ENCODE peak calls at places on chromosome 22, in eight cellular contexts. T, M, I, X, J, R, A and Z are unnamed samples.

GRCh38 chr22:27800250-27801131 is 1.1 kb downstream of the MN1 start:
- DNase-seq in T (no peak), M (peak), I (no peak), X (no peak), J (peak), R (no peak), A (no peak), Z (peak)

GRCh38 chr22:22076361-22076760 is 93.8 kb upstream of the TOP3B start:
- DNase-seq in T (no peak), M (no peak), I (peak), X (no peak), J (no peak), R (no peak), A (no peak), Z (peak)

GRCh38 chr22:48268771-48269552 is 1506.5 kb downstream of the TBC1D22A start:
- DNase-seq in T (no peak), M (no peak), I (peak), X (no peak), J (no peak), R (no peak), A (no peak), Z (peak)

GRCh38 chr22:37267661-37268413 is 14.5 kb upstream of the CYTH4 start:
- DNase-seq in T (no peak), M (no peak), I (no peak), X (no peak), J (no peak), R (no peak), A (no peak), Z (no peak)

GRCh38 chr22:42895541-42895981 is 38.5 kb upstream of the ARFGAP3 start:
- DNase-seq in T (no peak), M (no peak), I (no peak), X (no peak), J (no peak), R (no peak), A (no peak), Z (no peak)

GRCh38 chr22:23110190-23110921 is 31.4 kb downstream of the RSPH14 start:
- DNase-seq in T (no peak), M (no peak), I (peak), X (no peak), J (no peak), R (no peak), A (no peak), Z (no peak)

GRCh38 chr22:39839917-39840510 is 53.5 kb downstream of the ENTHD1 start:
- DNase-seq in T (peak), M (no peak), I (no peak), X (peak), J (no peak), R (no peak), A (peak), Z (no peak)

GRCh38 chr22:37489994-37490393 is 3.8 kb upstream of the MFNG start:
- DNase-seq in T (no peak), M (no peak), I (no peak), X (no peak), J (no peak), R (no peak), A (no peak), Z (no peak)

GRCh38 chr22:22894740-22895731 is 7.4 kb downstream of the IGLL5 start:
- DNase-seq in T (no peak), M (no peak), I (no peak), X (no peak), J (no peak), R (no peak), A (no peak), Z (no peak)

GRCh38 chr22:28799125-28799833 is 1.1 kb downstream of the XBP1 start:
- DNase-seq in T (no peak), M (no peak), I (peak), X (no peak), J (peak), R (no peak), A (no peak), Z (peak)

GRCh38 chr22:24529898-24530297 is 25.0 kb downstream of the GUCD1 start:
- DNase-seq in T (no peak), M (no peak), I (no peak), X (no peak), J (no peak), R (no peak), A (no peak), Z (no peak)

GRCh38 chr22:30816413-30816812 is 121.7 kb downstream of the OSBP2 start:
- DNase-seq in T (no peak), M (peak), I (no peak), X (no peak), J (no peak), R (no peak), A (no peak), Z (no peak)

GRCh38 chr22:40567106-40567505 is 69.4 kb downstream of the MRTFA start:
- DNase-seq in T (no peak), M (no peak), I (peak), X (no peak), J (no peak), R (no peak), A (no peak), Z (no peak)

GRCh38 chr22:42061041-42061440 is 9.6 kb downstream of the NAGA start:
- DNase-seq in T (no peak), M (peak), I (no peak), X (no peak), J (no peak), R (no peak), A (no peak), Z (no peak)

GRCh38 chr22:50620861-50621490 is 7.0 kb downstream of the ARSA start:
- DNase-seq in T (no peak), M (peak), I (no peak), X (peak), J (no peak), R (peak), A (peak), Z (no peak)

GRCh38 chr22:35305525-35306070 is 5.9 kb downstream of the TOM1 start:
- DNase-seq in T (no peak), M (no peak), I (no peak), X (no peak), J (no peak), R (no peak), A (no peak), Z (no peak)

GRCh38 chr22:23755711-23756110 is 1.5 kb upstream of the VPREB3 start:
- DNase-seq in T (no peak), M (no peak), I (no peak), X (no peak), J (no peak), R (no peak), A (no peak), Z (no peak)

GRCh38 chr22:31049815-31050420 is 31.2 kb upstream of the SMTN start:
- DNase-seq in T (no peak), M (no peak), I (no peak), X (no peak), J (no peak), R (no peak), A (no peak), Z (no peak)

GRCh38 chr22:42326786-42327185 is 56.3 kb upstream of the TCF20 start:
- DNase-seq in T (no peak), M (no peak), I (no peak), X (no peak), J (no peak), R (no peak), A (no peak), Z (peak)

GRCh38 chr22:47245786-47246185 is 483.3 kb downstream of the TBC1D22A start:
- DNase-seq in T (no peak), M (no peak), I (no peak), X (no peak), J (no peak), R (no peak), A (no peak), Z (no peak)

GRCh38 chr22:19942071-19942885 is 660 bp upstream of the TXNRD2 start:
- DNase-seq in T (peak), M (no peak), I (peak), X (peak), J (peak), R (no peak), A (no peak), Z (peak)

GRCh38 chr22:22735695-22736611 is 91.5 kb downstream of the GGTLC2 start:
- DNase-seq in T (no peak), M (no peak), I (no peak), X (no peak), J (no peak), R (no peak), A (no peak), Z (no peak)

GRCh38 chr22:47713880-47714452 is 951.5 kb downstream of the TBC1D22A start:
- DNase-seq in T (no peak), M (no peak), I (no peak), X (no peak), J (no peak), R (no peak), A (no peak), Z (no peak)

GRCh38 chr22:26848244-26848920 is 191.0 kb downstream of the MIAT start:
- DNase-seq in T (no peak), M (no peak), I (peak), X (no peak), J (no peak), R (no peak), A (no peak), Z (no peak)